ENCODE peak calls at places on chromosomes 2 and 18, in five cellular contexts. One of them, this sample, is unnamed.

GRCh38 chr2:160278889-160279196 is 78.8 kb upstream of the ITGB6 start:
- DNase-seq in OCI-LY7: no peak
- DNase-seq in neural crest cell: no peak
- DNase-seq in AG04450: no peak
- DNase-seq in spleen: no peak
- DNase-seq in this sample: no peak

GRCh38 chr2:120741514-120742448 is 6.1 kb downstream of the GLI2 start:
- DNase-seq in AG04450: no peak
- DNase-seq in OCI-LY7: no peak
- DNase-seq in neural crest cell: peak; percentile 55
- DNase-seq in spleen: peak; percentile 67
- DNase-seq in this sample: no peak

GRCh38 chr2:60560734-60561649 is 7.5 kb upstream of the BCL11A start:
- DNase-seq in spleen: no peak
- DNase-seq in AG04450: no peak
- DNase-seq in neural crest cell: no peak
- DNase-seq in OCI-LY7: peak; percentile 68
- DNase-seq in this sample: peak; percentile 41

GRCh38 chr18:73201940-73202339 is 334.2 kb upstream of the NETO1 start:
- DNase-seq in OCI-LY7: no peak
- DNase-seq in spleen: no peak
- DNase-seq in neural crest cell: no peak
- DNase-seq in AG04450: peak; percentile 3
- DNase-seq in this sample: no peak

GRCh38 chr2:132037527-132038178 is 124.1 kb downstream of the ANKRD30BL start:
- DNase-seq in OCI-LY7: peak; percentile 8
- DNase-seq in neural crest cell: peak; percentile 54
- DNase-seq in AG04450: no peak
- DNase-seq in spleen: peak; percentile 63
- DNase-seq in this sample: peak; percentile 2

GRCh38 chr2:12587729-12588522 is 128.8 kb upstream of the TRIB2 start:
- DNase-seq in neural crest cell: no peak
- DNase-seq in AG04450: peak; percentile 80
- DNase-seq in OCI-LY7: peak; percentile 64
- DNase-seq in spleen: no peak
- DNase-seq in this sample: no peak

GRCh38 chr18:5556317-5556974 is 12.6 kb upstream of the EPB41L3 start:
- DNase-seq in OCI-LY7: no peak
- DNase-seq in neural crest cell: no peak
- DNase-seq in spleen: no peak
- DNase-seq in AG04450: peak; percentile 15
- DNase-seq in this sample: no peak

GRCh38 chr2:127170452-127171197 is 49.5 kb downstream of the CYP27C1 start:
- DNase-seq in neural crest cell: no peak
- DNase-seq in spleen: peak; percentile 48
- DNase-seq in OCI-LY7: no peak
- DNase-seq in AG04450: no peak
- DNase-seq in this sample: no peak

GRCh38 chr2:142040554-142040953 is 90.3 kb downstream of the LRP1B start:
- DNase-seq in OCI-LY7: no peak
- DNase-seq in AG04450: no peak
- DNase-seq in neural crest cell: no peak
- DNase-seq in spleen: no peak
- DNase-seq in this sample: no peak

GRCh38 chr2:170744248-170745002 is 25.8 kb upstream of the ERICH2 start:
- DNase-seq in spleen: no peak
- DNase-seq in AG04450: no peak
- DNase-seq in OCI-LY7: no peak
- DNase-seq in neural crest cell: no peak
- DNase-seq in this sample: no peak

GRCh38 chr2:16664809-16665745 is 557 bp downstream of the CYRIA start:
- DNase-seq in spleen: peak; percentile 83
- DNase-seq in neural crest cell: no peak
- DNase-seq in OCI-LY7: no peak
- DNase-seq in AG04450: no peak
- DNase-seq in this sample: no peak

GRCh38 chr2:42049411-42050349 is 1.9 kb downstream of the PKDCC start:
- DNase-seq in spleen: peak; percentile 62
- DNase-seq in OCI-LY7: no peak
- DNase-seq in AG04450: no peak
- DNase-seq in neural crest cell: no peak
- DNase-seq in this sample: no peak

GRCh38 chr2:95074663-95075439 is 46.8 kb downstream of the MRPS5 start:
- DNase-seq in AG04450: no peak
- DNase-seq in spleen: no peak
- DNase-seq in OCI-LY7: peak; percentile 24
- DNase-seq in neural crest cell: no peak
- DNase-seq in this sample: no peak

GRCh38 chr2:10875126-10875525 is 36.6 kb upstream of the KCNF1 start:
- DNase-seq in AG04450: no peak
- DNase-seq in neural crest cell: no peak
- DNase-seq in spleen: no peak
- DNase-seq in OCI-LY7: no peak
- DNase-seq in this sample: no peak
- TF ChIP-seq CTCF in AG04450: no peak
- TF ChIP-seq CTCF in neural crest cell: no peak
- TF ChIP-seq CTCF in spleen: no peak
- TF ChIP-seq CTCF in OCI-LY7: no peak
- TF ChIP-seq CTCF in this sample: no peak

GRCh38 chr2:68779595-68779994 is 45.0 kb downstream of the ARHGAP25 start:
- DNase-seq in OCI-LY7: no peak
- DNase-seq in neural crest cell: no peak
- DNase-seq in AG04450: no peak
- DNase-seq in spleen: no peak
- DNase-seq in this sample: no peak
- TF ChIP-seq CTCF in OCI-LY7: no peak
- TF ChIP-seq CTCF in neural crest cell: no peak
- TF ChIP-seq CTCF in AG04450: no peak
- TF ChIP-seq CTCF in spleen: no peak
- TF ChIP-seq CTCF in this sample: no peak

DNA sequence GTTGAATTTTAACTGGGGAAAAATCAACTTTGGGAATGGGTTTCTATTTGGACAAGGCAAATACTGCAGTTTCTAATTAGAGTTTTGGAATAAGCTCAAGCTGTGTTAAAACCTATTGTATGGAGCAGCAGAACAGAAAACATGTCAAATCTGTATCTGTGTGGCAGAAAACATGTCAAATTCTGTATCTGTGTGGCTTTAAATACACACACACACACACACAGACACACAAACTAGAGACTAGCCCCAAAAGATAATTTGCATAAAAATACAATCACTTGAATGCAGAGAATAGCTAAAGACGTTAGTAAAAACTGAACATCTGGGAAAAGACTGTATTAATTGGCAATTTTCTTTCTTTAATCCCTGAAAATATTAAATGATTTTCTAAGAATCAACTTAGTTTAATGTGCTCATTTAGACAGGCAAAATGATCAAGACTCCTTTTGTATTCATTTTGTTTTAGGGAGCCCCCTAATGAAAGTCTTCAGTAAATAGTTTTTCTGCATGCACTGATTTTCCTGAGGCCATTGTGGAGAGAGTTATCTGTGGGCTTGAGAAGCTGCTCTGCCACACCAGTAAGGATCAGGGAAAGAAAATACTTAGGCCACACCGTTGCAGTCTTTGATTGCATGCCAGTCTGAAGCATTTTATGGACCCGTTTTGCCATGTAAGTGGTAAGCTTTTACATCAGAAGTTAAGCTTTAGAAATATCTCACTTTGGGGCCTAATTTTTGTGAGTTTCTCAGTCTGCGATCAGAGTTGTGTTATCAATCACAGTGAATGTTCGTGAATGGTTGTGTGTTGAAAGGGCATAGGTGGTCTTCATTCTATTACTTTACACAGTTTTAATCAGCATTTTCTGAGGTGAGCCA is 2.2 kb downstream of the SPATS2L start:
- DNase-seq in OCI-LY7: peak; percentile 7
- DNase-seq in spleen: no peak
- DNase-seq in neural crest cell: no peak
- DNase-seq in AG04450: no peak
- DNase-seq in this sample: no peak
- TF ChIP-seq CTCF in OCI-LY7: peak; percentile 63
- TF ChIP-seq CTCF in spleen: no peak
- TF ChIP-seq CTCF in neural crest cell: no peak
- TF ChIP-seq CTCF in AG04450: peak; percentile 36
- TF ChIP-seq CTCF in this sample: peak; percentile 7

DNA sequence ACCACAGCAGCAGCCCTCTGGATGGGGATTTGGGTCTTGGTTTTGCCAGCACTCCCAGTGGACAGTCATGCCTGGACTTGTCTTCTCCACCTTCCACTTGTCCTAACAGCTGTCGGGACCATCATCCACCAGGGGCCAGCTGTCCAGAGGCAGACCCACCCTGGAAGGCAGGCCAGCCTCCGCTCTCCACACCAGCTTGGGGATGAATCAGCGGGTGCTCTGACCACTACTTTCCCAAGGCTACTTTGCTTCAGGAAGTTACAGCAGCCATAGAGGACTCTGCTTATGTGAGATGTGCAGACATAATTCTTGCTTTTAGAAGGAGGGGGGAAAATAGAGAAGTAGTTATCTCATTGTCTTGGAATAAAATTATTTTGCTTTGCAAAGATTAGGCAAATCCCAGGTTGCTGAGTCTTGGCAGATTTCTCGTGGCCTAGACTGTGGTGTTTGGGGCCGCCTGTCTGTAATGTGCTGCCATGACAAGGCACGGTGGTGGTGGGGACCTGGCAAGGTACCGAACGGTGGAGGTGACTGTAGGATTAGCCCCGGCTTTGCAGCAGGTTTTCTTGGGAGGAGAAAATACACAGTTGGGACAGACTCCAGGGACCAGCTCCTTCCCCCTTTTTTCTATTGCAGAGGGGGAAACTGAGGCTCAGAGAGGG is 148.7 kb downstream of the AGAP1 start:
- DNase-seq in neural crest cell: no peak
- DNase-seq in AG04450: no peak
- DNase-seq in spleen: no peak
- DNase-seq in OCI-LY7: no peak
- DNase-seq in this sample: no peak
- TF ChIP-seq CTCF in neural crest cell: no peak
- TF ChIP-seq CTCF in AG04450: no peak
- TF ChIP-seq CTCF in spleen: no peak
- TF ChIP-seq CTCF in OCI-LY7: no peak
- TF ChIP-seq CTCF in this sample: no peak

DNA sequence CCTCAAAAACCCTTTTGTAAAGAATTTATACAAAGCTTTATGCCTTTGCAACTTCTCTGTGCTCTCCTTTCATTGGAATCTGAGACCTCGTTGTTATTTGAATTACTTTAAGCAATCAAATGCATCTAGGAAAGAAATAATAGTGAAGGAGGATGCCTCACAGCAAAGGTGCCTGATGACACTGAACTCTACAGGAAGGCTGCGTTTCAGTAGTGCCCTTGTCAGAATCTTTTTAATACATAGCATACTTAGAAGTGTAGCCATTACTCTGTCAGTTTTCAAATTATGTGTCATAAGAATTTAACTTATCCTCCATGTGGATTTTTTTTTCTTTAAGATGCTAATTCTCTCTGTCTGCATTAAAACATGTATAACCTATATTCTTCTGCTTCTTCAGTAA is 9.6 kb upstream of the LYPD6B start:
- DNase-seq in OCI-LY7: no peak
- DNase-seq in neural crest cell: no peak
- DNase-seq in AG04450: no peak
- DNase-seq in spleen: no peak
- DNase-seq in this sample: no peak
- TF ChIP-seq CTCF in OCI-LY7: no peak
- TF ChIP-seq CTCF in neural crest cell: no peak
- TF ChIP-seq CTCF in AG04450: no peak
- TF ChIP-seq CTCF in spleen: no peak
- TF ChIP-seq CTCF in this sample: no peak

DNA sequence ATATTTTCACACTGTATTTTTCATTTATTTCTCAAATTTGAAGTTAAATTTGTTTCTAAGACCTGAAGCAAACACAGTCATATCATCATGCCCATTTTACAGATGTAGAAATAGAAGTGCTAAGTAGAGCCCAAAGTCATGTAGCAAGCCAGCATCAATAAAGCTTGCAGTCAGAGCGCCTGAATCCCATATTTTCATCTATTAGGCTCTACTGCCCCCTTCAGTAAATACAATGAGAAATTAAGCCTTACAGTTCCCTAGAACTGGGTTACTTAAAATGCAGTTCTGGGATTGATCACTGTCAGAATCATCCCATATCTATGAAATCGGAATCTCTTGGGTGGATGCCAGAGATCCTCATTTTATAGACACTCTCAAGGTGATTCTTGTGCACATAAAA is 419.9 kb downstream of the TGIF1 start:
- DNase-seq in spleen: no peak
- DNase-seq in OCI-LY7: peak; percentile 56
- DNase-seq in AG04450: peak; percentile 27
- DNase-seq in neural crest cell: no peak
- DNase-seq in this sample: no peak
- TF ChIP-seq CTCF in spleen: no peak
- TF ChIP-seq CTCF in OCI-LY7: peak; percentile 76
- TF ChIP-seq CTCF in AG04450: peak; percentile 61
- TF ChIP-seq CTCF in neural crest cell: peak; percentile 71
- TF ChIP-seq CTCF in this sample: no peak

DNA sequence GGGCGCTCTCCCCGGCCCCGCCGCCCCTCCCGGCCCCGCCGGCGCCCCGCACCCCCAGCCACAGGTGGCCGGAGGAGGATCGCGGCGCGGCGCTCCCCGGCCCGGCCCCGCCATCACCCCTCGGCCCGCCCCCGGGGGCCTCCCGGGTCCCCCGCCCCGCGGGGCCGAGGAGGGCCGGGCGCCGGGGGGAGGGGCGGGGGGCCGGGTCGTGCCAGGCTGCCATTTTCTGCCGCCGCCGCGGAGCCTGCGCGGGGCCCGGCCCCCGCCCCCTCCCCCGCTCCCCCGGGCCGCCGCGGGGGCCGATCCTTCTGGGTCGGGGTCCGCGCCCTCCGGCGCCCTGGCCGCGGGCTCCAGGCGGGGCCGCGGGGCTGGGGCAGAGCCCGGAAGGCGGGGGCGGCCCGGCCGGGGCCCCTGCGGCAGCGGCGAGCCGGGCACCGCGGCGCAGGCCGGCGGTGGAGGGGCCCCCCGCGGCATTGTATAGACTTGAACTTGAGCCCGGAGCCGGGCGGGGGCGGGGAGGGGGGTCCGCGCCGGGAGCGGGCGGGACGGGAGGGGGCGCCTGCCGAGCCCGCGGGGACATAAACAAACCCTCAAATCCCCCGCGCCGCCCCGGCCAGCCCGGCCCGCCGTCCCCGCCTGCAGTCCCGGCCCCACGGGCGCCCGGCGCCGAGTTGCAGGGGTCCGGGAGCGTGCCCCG is 546 bp downstream of the DNMT3A start:
- DNase-seq in OCI-LY7: peak; percentile 35
- DNase-seq in neural crest cell: no peak
- DNase-seq in AG04450: no peak
- DNase-seq in spleen: no peak
- DNase-seq in this sample: peak; percentile 81
- TF ChIP-seq CTCF in OCI-LY7: no peak
- TF ChIP-seq CTCF in neural crest cell: no peak
- TF ChIP-seq CTCF in AG04450: no peak
- TF ChIP-seq CTCF in spleen: no peak
- TF ChIP-seq CTCF in this sample: no peak